ENCODE peak calls at places on chromosomes 7 and 10, in eight cellular contexts. S is astrocyte of the spinal cord, K is fibroblast of the aortic adventitia, X is left ventricle myocardium inferior, E is lung, J is hepatocyte, R is uterus, Z is aorta. V is an unnamed sample.

GRCh38 chr7:7731732-7732131 is 13.3 kb upstream of the RPA3 start:
- DNase-seq in K (no peak), X (no peak), Z (no peak), R (no peak), E (no peak), S (no peak), J (no peak), V (no peak)

GRCh38 chr7:82257118-82257695 is 186.4 kb downstream of the CACNA2D1 start:
- DNase-seq in K (no peak), J (no peak), X (no peak), E (no peak), S (no peak), Z (no peak), R (no peak), V (no peak)

GRCh38 chr10:89086801-89087513 is 96.4 kb downstream of the FAS start:
- DNase-seq in X (peak), Z (peak), E (peak), S (peak), J (no peak), K (peak), R (peak), V (no peak)

GRCh38 chr7:139776486-139777303 is 1.1 kb downstream of the HIPK2 start:
- DNase-seq in E (no peak), J (peak), X (no peak), Z (no peak), K (peak), R (peak), S (peak), V (no peak)

GRCh38 chr10:92688927-92689662 is 660 bp upstream of the HHEX start:
- DNase-seq in J (peak), S (peak), E (peak), K (peak), R (no peak), X (no peak), Z (peak), V (no peak)

GRCh38 chr7:115240242-115240641 is 318.3 kb downstream of the MDFIC start:
- DNase-seq in S (no peak), R (no peak), J (no peak), E (no peak), X (no peak), K (no peak), Z (no peak), V (no peak)

GRCh38 chr7:149622444-149623210 is 125.0 kb upstream of the ZNF746 start:
- DNase-seq in X (no peak), Z (no peak), E (no peak), K (no peak), R (no peak), J (no peak), S (no peak), V (no peak)

GRCh38 chr7:154928136-154929005 is 74.6 kb downstream of the PAXIP1 start:
- DNase-seq in K (peak), J (peak), X (no peak), R (peak), E (no peak), S (peak), Z (no peak), V (peak)

GRCh38 chr10:83987216-83987615 is 152.1 kb upstream of the GHITM start:
- DNase-seq in Z (no peak), E (no peak), X (no peak), S (no peak), K (no peak), R (no peak), J (no peak), V (no peak)

GRCh38 chr7:82729172-82730030 is 285.8 kb upstream of the CACNA2D1 start:
- DNase-seq in K (peak), X (no peak), Z (no peak), R (no peak), J (peak), E (no peak), S (peak), V (no peak)

GRCh38 chr7:132739271-132739955 is 163.1 kb upstream of the PLXNA4 start:
- DNase-seq in E (no peak), S (peak), Z (no peak), X (no peak), R (peak), K (peak), J (peak), V (no peak)

GRCh38 chr7:151660141-151660540 is 140.4 kb upstream of the RHEB start:
- DNase-seq in S (peak), J (no peak), K (peak), R (no peak), Z (no peak), X (no peak), E (no peak), V (no peak)

GRCh38 chr10:45000138-45000763 is 472 bp upstream of the ZNF22 start:
- DNase-seq in Z (peak), X (peak), K (peak), R (peak), E (peak), S (peak), J (no peak), V (peak)

GRCh38 chr10:132657127-132657706 is 119.6 kb downstream of the INPP5A start:
- DNase-seq in S (no peak), X (no peak), R (no peak), K (no peak), E (no peak), J (no peak), Z (no peak), V (no peak)

GRCh38 chr7:4712371-4713182 is 30.5 kb downstream of the FOXK1 start:
- DNase-seq in Z (no peak), X (no peak), S (peak), K (no peak), E (no peak), J (peak), R (no peak), V (no peak)

GRCh38 chr7:1571261-1571650 is 1.4 kb upstream of the PSMG3 start:
- DNase-seq in X (no peak), J (peak), S (peak), K (peak), E (no peak), R (no peak), Z (no peak), V (no peak)

GRCh38 chr7:98423043-98423442 is 22.2 kb upstream of the BAIAP2L1 start:
- DNase-seq in Z (no peak), X (no peak), J (peak), K (no peak), S (peak), E (no peak), R (no peak), V (no peak)

GRCh38 chr10:8138471-8138870 is 84.0 kb downstream of the GATA3 start:
- DNase-seq in K (peak), X (no peak), S (peak), Z (no peak), E (no peak), R (no peak), J (no peak), V (no peak)

GRCh38 chr7:66771795-66772194 is 31.3 kb downstream of the RABGEF1 start:
- DNase-seq in J (no peak), X (no peak), S (no peak), Z (no peak), R (no peak), K (no peak), E (no peak), V (no peak)

GRCh38 chr7:55072251-55072650 is 53.4 kb downstream of the EGFR start:
- DNase-seq in J (no peak), R (no peak), K (no peak), S (no peak), X (no peak), E (no peak), Z (no peak), V (no peak)

GRCh38 chr10:101095550-101096213 is 33.9 kb downstream of the KAZALD1 start:
- DNase-seq in J (peak), S (peak), K (peak), X (peak), E (peak), R (peak), Z (peak), V (peak)

GRCh38 chr7:155213955-155214327 is 83.7 kb upstream of the INSIG1 start:
- DNase-seq in K (peak), X (no peak), E (no peak), S (no peak), J (no peak), R (no peak), Z (peak), V (peak)

GRCh38 chr10:68957284-68957615 is 1.3 kb downstream of the DDX21 start:
- DNase-seq in S (no peak), J (no peak), K (no peak), X (no peak), Z (no peak), E (no peak), R (no peak), V (no peak)

GRCh38 chr10:75801121-75801520 is 369.7 kb downstream of the LRMDA start:
- DNase-seq in J (no peak), S (no peak), K (no peak), E (no peak), Z (no peak), X (no peak), R (no peak), V (no peak)

GRCh38 chr7:150448789-150449147 is 1.7 kb upstream of the GIMAP8 start:
- DNase-seq in S (peak), X (peak), Z (peak), R (peak), K (peak), E (peak), J (peak), V (peak)

GRCh38 chr7:131110294-131111080 is 217.2 kb upstream of the MKLN1 start:
- DNase-seq in Z (no peak), E (no peak), S (peak), J (no peak), X (no peak), K (peak), R (peak), V (peak)

GRCh38 chr7:131112431-131112830 is 215.2 kb upstream of the MKLN1 start:
- DNase-seq in J (no peak), K (no peak), E (no peak), X (no peak), S (no peak), R (no peak), Z (no peak), V (no peak)

GRCh38 chr7:131109757-131110293 is 217.9 kb upstream of the MKLN1 start:
- DNase-seq in J (peak), E (peak), X (peak), Z (peak), K (peak), R (peak), S (peak), V (peak)

GRCh38 chr7:131111081-131111576 is 216.5 kb upstream of the MKLN1 start:
- DNase-seq in R (no peak), K (peak), J (no peak), Z (no peak), E (no peak), X (no peak), S (peak), V (no peak)

GRCh38 chr7:131111792-131112191 is 215.9 kb upstream of the MKLN1 start:
- DNase-seq in Z (no peak), R (no peak), J (no peak), X (no peak), E (no peak), S (no peak), K (no peak), V (no peak)
- H3K4me3 ChIP-seq in Z (no peak), R (no peak), J (no peak), X (peak), E (no peak), S (no peak), K (no peak), V (no peak)

DNA sequence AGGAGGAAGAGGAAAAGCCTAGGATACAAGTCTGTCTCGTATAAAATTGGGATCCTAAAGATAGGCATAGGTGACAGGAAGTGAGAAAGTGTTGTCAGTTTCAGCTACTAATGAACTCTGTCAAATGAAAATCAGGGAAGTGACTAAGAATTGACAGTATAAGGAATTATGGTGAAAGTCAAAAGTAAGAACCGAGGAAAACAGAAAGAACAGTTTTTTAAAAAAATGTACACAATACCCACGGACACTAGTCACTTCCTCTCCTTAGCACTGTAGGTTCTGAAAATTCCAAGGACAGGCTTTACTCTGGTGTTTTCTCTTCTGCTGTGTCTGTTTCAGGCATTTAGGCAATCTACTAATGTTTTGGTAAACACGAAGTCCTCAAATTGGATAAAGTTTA is 42.3 kb downstream of the ATAD1 start:
- DNase-seq in K (peak), X (no peak), E (no peak), R (no peak), Z (no peak), J (no peak), S (peak), V (no peak)
- H3K4me3 ChIP-seq in K (no peak), X (no peak), E (no peak), R (no peak), Z (no peak), J (no peak), S (no peak), V (no peak)

DNA sequence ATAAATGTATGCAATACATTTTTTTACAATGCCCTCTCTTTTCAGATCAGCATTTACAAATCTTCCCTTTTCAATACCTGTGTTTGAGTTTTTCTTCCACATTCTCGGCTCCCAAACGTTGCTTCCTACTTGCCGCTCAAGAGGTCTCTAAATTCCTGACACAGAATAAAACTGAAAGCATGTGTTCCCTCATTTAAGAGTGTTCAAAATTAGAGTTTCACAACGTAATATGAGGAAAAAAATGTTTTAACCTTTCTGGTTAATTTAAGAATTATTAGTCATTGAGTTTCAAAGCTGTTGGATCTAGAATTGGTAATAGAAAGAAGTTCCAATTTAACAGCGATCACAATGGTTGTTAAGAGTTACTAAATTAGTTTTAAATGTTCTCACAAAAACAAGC is 100.4 kb downstream of the ARID5B start:
- DNase-seq in Z (no peak), J (no peak), R (no peak), E (no peak), S (no peak), X (no peak), K (no peak), V (no peak)
- H3K4me3 ChIP-seq in Z (no peak), J (no peak), R (no peak), E (no peak), S (no peak), X (no peak), K (no peak), V (no peak)

GRCh38 chr7:45157653-45158401 is at the start of gene RAMP3:
- DNase-seq in K (no peak), E (no peak), R (no peak), Z (peak), X (peak), J (no peak), S (no peak), V (no peak)
- H3K4me3 ChIP-seq in K (no peak), E (peak), R (peak), Z (no peak), X (peak), J (no peak), S (no peak), V (peak)

GRCh38 chr10:74598891-74599566 is 227.4 kb upstream of the KAT6B start:
- DNase-seq in X (no peak), K (peak), Z (no peak), E (no peak), S (no peak), R (no peak), J (no peak), V (no peak)
- H3K4me3 ChIP-seq in X (peak), K (no peak), Z (peak), E (no peak), S (no peak), R (no peak), J (no peak), V (peak)

DNA sequence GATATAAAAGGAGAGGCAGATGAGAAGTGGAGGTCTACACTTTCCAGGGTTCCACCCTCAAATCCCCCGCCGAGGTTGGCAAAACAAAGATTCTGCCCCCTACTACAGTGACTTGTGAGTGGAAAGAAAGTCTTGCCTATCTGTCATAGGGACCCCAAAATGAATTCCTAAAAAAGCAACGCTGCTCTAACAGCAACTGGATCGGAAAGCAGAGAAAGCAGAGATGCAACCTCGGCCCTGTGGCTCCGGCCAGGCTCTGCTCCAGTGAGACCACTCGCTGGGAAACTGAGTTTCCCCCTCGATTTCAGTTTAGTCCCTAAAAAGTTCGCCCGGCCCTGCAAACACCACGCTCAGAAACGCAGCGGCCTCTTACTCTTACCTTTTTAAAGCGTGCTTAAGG is 297.9 kb upstream of the NFE2L3 start:
- DNase-seq in S (no peak), Z (no peak), K (no peak), E (no peak), J (no peak), X (no peak), R (no peak), V (no peak)
- H3K4me3 ChIP-seq in S (no peak), Z (no peak), K (no peak), E (no peak), J (no peak), X (no peak), R (no peak), V (no peak)

DNA sequence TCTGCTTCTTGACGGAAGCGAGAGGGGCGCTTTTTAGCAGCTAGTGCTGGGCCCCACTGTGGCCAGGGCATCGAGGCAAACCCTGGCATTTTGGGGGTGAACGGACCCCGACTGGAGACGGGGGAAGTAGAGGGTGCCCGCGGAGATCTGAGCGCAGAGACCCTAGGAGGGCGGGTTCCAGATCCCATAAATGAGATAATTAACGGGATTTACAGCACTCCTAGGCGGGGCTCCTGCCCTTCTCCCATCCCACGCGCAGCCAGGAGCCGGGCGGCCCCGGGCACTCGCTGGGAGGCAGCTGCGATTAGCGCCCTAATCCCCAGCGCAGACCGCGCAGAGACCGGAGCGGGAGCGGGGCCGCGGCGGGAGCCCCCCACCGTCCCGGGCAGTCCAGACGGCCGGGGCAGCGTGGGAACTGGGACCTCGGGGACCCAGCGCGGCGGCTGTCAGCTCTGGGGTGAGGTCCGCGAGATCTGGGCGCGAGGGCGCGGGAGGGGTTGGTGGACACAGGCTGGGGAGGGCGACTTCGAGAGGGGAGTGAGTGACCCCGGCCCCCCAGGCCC is 735 bp downstream of the JCAD start:
- DNase-seq in J (peak), Z (no peak), K (no peak), X (no peak), R (peak), E (no peak), S (no peak), V (no peak)
- H3K4me3 ChIP-seq in J (peak), Z (peak), K (peak), X (peak), R (peak), E (peak), S (peak), V (peak)

DNA sequence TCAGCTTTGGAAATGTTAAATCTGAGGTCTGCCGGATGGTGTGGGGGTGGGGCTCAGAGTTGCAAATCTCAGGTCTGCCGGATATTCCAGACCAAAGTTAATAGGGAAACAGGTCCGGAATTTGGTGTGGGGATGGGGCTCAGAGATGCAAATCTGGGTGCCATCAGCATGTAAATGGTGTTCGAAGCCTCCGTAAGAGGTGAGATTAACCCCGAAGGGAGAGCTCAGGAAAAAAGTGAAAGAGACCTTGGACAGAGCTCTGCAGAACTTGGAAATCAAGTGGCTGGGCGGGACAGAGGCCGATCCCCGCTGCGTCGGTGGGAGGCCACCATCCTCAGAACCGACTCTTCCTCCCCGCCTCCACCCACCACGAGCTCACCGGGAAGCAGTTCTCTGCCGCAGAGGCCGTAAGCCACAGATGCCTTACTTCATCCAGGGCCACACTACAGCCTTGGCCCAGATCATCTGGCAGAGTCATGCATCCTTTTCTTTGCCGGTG is 1.7 kb upstream of the SEPHS1 start:
- DNase-seq in S (peak), E (peak), Z (peak), K (peak), R (peak), X (peak), J (peak), V (peak)
- H3K4me3 ChIP-seq in S (peak), E (no peak), Z (peak), K (peak), R (peak), X (peak), J (peak), V (peak)

V was measured in breast epithelium.